ENCODE peak calls at places on chromosome 21, in nine cellular contexts. M, G, J, T, E, I, A, R and B are unnamed samples.

GRCh38 chr21:25658427-25658980 is 19.4 kb downstream of the JAM2 start:
- DNase-seq in J (no peak), M (no peak), T (no peak), G (no peak), I (no peak), A (no peak), R (peak), E (no peak), B (no peak)

GRCh38 chr21:16821588-16821987 is 691.3 kb upstream of the CXADR start:
- DNase-seq in T (no peak), R (peak), A (peak), M (no peak), I (no peak), E (peak), J (no peak), G (no peak), B (no peak)

GRCh38 chr21:34517039-34517438 is 5.0 kb upstream of the KCNE1 start:
- DNase-seq in I (no peak), A (no peak), M (no peak), R (peak), E (no peak), G (no peak), T (no peak), J (no peak), B (no peak)

GRCh38 chr21:23016617-23017016 is 2018.4 kb downstream of the NCAM2 start:
- DNase-seq in R (peak), M (no peak), I (no peak), G (no peak), A (no peak), T (no peak), J (peak), E (no peak), B (no peak)

GRCh38 chr21:23660560-23660959 is 1946.7 kb downstream of the MRPL39 start:
- DNase-seq in M (no peak), J (no peak), A (no peak), G (no peak), R (no peak), E (no peak), T (no peak), I (no peak), B (no peak)

GRCh38 chr21:34204481-34205439 is 131.4 kb downstream of the MRPS6 start:
- DNase-seq in I (no peak), J (no peak), T (no peak), E (no peak), R (no peak), M (no peak), G (no peak), A (no peak), B (no peak)

GRCh38 chr21:32481875-32482408 is 69.4 kb downstream of the EVA1C start:
- DNase-seq in G (no peak), R (no peak), T (no peak), M (no peak), A (no peak), E (no peak), I (no peak), J (no peak), B (peak)

GRCh38 chr21:17513214-17514123 is 626 bp downstream of the CXADR start:
- DNase-seq in T (no peak), R (peak), M (peak), J (peak), G (peak), I (no peak), A (peak), E (peak), B (no peak)

GRCh38 chr21:34037446-34037845 is 35.9 kb upstream of the MRPS6 start:
- DNase-seq in M (no peak), T (peak), A (peak), E (peak), I (no peak), R (no peak), J (no peak), G (no peak), B (no peak)